ENCODE peak calls at places on chromosomes 12 and 14, in seven cellular contexts. One of them, this sample, is unnamed.

GRCh38 chr14:83483063-83483462 is 1949.4 kb upstream of the SEL1L start:
- DNase-seq in heart left ventricle: no peak
- DNase-seq in A549: no peak
- DNase-seq in ovary: no peak
- DNase-seq in K562: no peak
- DNase-seq in body of pancreas: no peak
- DNase-seq in sigmoid colon: no peak
- DNase-seq in this sample: no peak

GRCh38 chr12:24960222-24960855 is 11.4 kb upstream of the BCAT1 start:
- DNase-seq in body of pancreas: peak
- DNase-seq in sigmoid colon: no peak
- DNase-seq in heart left ventricle: no peak
- DNase-seq in ovary: no peak
- DNase-seq in K562: peak
- DNase-seq in A549: peak
- DNase-seq in this sample: no peak

GRCh38 chr12:85280984-85281946 is 1.2 kb downstream of the ALX1 start:
- DNase-seq in body of pancreas: no peak
- DNase-seq in heart left ventricle: no peak
- DNase-seq in sigmoid colon: no peak
- DNase-seq in A549: no peak
- DNase-seq in K562: no peak
- DNase-seq in ovary: no peak
- DNase-seq in this sample: no peak

GRCh38 chr12:118290130-118290529 is 82.6 kb downstream of the TAOK3 start:
- DNase-seq in sigmoid colon: no peak
- DNase-seq in body of pancreas: no peak
- DNase-seq in A549: no peak
- DNase-seq in K562: no peak
- DNase-seq in ovary: no peak
- DNase-seq in heart left ventricle: no peak
- DNase-seq in this sample: no peak

GRCh38 chr12:133026996-133027395 is 10.3 kb upstream of the ZNF84 start:
- DNase-seq in A549: no peak
- DNase-seq in body of pancreas: no peak
- DNase-seq in heart left ventricle: no peak
- DNase-seq in ovary: no peak
- DNase-seq in K562: no peak
- DNase-seq in sigmoid colon: no peak
- DNase-seq in this sample: no peak

GRCh38 chr12:52279683-52280318 is 5.4 kb downstream of the KRT86 start:
- DNase-seq in sigmoid colon: no peak
- DNase-seq in body of pancreas: no peak
- DNase-seq in K562: no peak
- DNase-seq in heart left ventricle: no peak
- DNase-seq in A549: no peak
- DNase-seq in ovary: no peak
- DNase-seq in this sample: no peak

GRCh38 chr14:99513183-99513694 is 32.0 kb downstream of the CCNK start:
- DNase-seq in ovary: no peak
- DNase-seq in body of pancreas: peak
- DNase-seq in K562: no peak
- DNase-seq in sigmoid colon: peak
- DNase-seq in heart left ventricle: no peak
- DNase-seq in A549: no peak
- DNase-seq in this sample: no peak

GRCh38 chr14:104109731-104110361 is 24.3 kb downstream of the ASPG start:
- DNase-seq in A549: no peak
- DNase-seq in sigmoid colon: no peak
- DNase-seq in ovary: peak
- DNase-seq in K562: no peak
- DNase-seq in heart left ventricle: no peak
- DNase-seq in body of pancreas: peak
- DNase-seq in this sample: no peak

GRCh38 chr12:7144414-7145120 is 14.4 kb downstream of the CLSTN3 start:
- DNase-seq in A549: peak
- DNase-seq in K562: peak
- DNase-seq in heart left ventricle: no peak
- DNase-seq in ovary: no peak
- DNase-seq in sigmoid colon: peak
- DNase-seq in body of pancreas: no peak
- DNase-seq in this sample: no peak

GRCh38 chr14:44995196-44995595 is 33.2 kb downstream of the TOGARAM1 start:
- DNase-seq in ovary: no peak
- DNase-seq in heart left ventricle: no peak
- DNase-seq in K562: no peak
- DNase-seq in body of pancreas: no peak
- DNase-seq in sigmoid colon: no peak
- DNase-seq in A549: peak
- DNase-seq in this sample: no peak

GRCh38 chr14:88572117-88572516 is 9.3 kb downstream of the ZC3H14 start:
- DNase-seq in ovary: no peak
- DNase-seq in heart left ventricle: no peak
- DNase-seq in A549: no peak
- DNase-seq in body of pancreas: no peak
- DNase-seq in K562: no peak
- DNase-seq in sigmoid colon: no peak
- DNase-seq in this sample: no peak

GRCh38 chr12:45757172-45757571 is 27.7 kb downstream of the ARID2 start:
- DNase-seq in heart left ventricle: no peak
- DNase-seq in sigmoid colon: no peak
- DNase-seq in body of pancreas: no peak
- DNase-seq in ovary: no peak
- DNase-seq in A549: no peak
- DNase-seq in K562: no peak
- DNase-seq in this sample: no peak

GRCh38 chr14:69532561-69533335 is 41.9 kb downstream of the CCDC177 start:
- DNase-seq in A549: no peak
- DNase-seq in heart left ventricle: no peak
- DNase-seq in sigmoid colon: no peak
- DNase-seq in body of pancreas: no peak
- DNase-seq in K562: no peak
- DNase-seq in ovary: no peak
- DNase-seq in this sample: peak

GRCh38 chr12:38157933-38158401 is 158.6 kb upstream of the ALG10B start:
- DNase-seq in body of pancreas: no peak
- DNase-seq in sigmoid colon: no peak
- DNase-seq in ovary: no peak
- DNase-seq in K562: no peak
- DNase-seq in A549: no peak
- DNase-seq in heart left ventricle: no peak
- DNase-seq in this sample: no peak

GRCh38 chr14:73863209-73863608 is 11.6 kb downstream of the PTGR2 start:
- DNase-seq in body of pancreas: no peak
- DNase-seq in sigmoid colon: no peak
- DNase-seq in A549: no peak
- DNase-seq in heart left ventricle: no peak
- DNase-seq in ovary: no peak
- DNase-seq in K562: no peak
- DNase-seq in this sample: no peak

GRCh38 chr12:1630827-1631591 is 2.0 kb downstream of the WNT5B start:
- DNase-seq in K562: no peak
- DNase-seq in A549: no peak
- DNase-seq in sigmoid colon: no peak
- DNase-seq in body of pancreas: no peak
- DNase-seq in ovary: peak
- DNase-seq in heart left ventricle: no peak
- DNase-seq in this sample: no peak

GRCh38 chr14:46399049-46399448 is 252.5 kb downstream of the RPL10L start:
- DNase-seq in heart left ventricle: no peak
- DNase-seq in sigmoid colon: no peak
- DNase-seq in body of pancreas: no peak
- DNase-seq in K562: no peak
- DNase-seq in A549: no peak
- DNase-seq in ovary: no peak
- DNase-seq in this sample: no peak

GRCh38 chr12:64587447-64587846 is 22.8 kb upstream of the RASSF3 start:
- DNase-seq in sigmoid colon: no peak
- DNase-seq in A549: peak
- DNase-seq in ovary: no peak
- DNase-seq in heart left ventricle: no peak
- DNase-seq in K562: no peak
- DNase-seq in body of pancreas: no peak
- DNase-seq in this sample: no peak

GRCh38 chr12:4280351-4281163 is 7.0 kb downstream of the CCND2 start:
- DNase-seq in body of pancreas: peak
- DNase-seq in K562: peak
- DNase-seq in heart left ventricle: peak
- DNase-seq in ovary: peak
- DNase-seq in A549: no peak
- DNase-seq in sigmoid colon: peak
- DNase-seq in this sample: no peak
- TF ChIP-seq POLR2A in body of pancreas: no peak
- TF ChIP-seq POLR2A in K562: no peak
- TF ChIP-seq POLR2A in heart left ventricle: no peak
- TF ChIP-seq POLR2A in ovary: no peak
- TF ChIP-seq POLR2A in A549: no peak
- TF ChIP-seq POLR2A in sigmoid colon: no peak
- TF ChIP-seq POLR2A in this sample: no peak

GRCh38 chr14:31280132-31280870 is 72.7 kb upstream of the HECTD1 start:
- DNase-seq in heart left ventricle: no peak
- DNase-seq in A549: no peak
- DNase-seq in body of pancreas: no peak
- DNase-seq in ovary: no peak
- DNase-seq in sigmoid colon: no peak
- DNase-seq in K562: no peak
- DNase-seq in this sample: no peak
- TF ChIP-seq POLR2A in heart left ventricle: no peak
- TF ChIP-seq POLR2A in A549: no peak
- TF ChIP-seq POLR2A in body of pancreas: no peak
- TF ChIP-seq POLR2A in ovary: no peak
- TF ChIP-seq POLR2A in sigmoid colon: no peak
- TF ChIP-seq POLR2A in K562: no peak
- TF ChIP-seq POLR2A in this sample: no peak

GRCh38 chr14:50759800-50760543 is 71.0 kb downstream of the NIN start:
- DNase-seq in K562: no peak
- DNase-seq in sigmoid colon: no peak
- DNase-seq in heart left ventricle: no peak
- DNase-seq in body of pancreas: no peak
- DNase-seq in A549: no peak
- DNase-seq in ovary: no peak
- DNase-seq in this sample: no peak

GRCh38 chr14:50762001-50762930 is 68.7 kb downstream of the NIN start:
- DNase-seq in ovary: no peak
- DNase-seq in body of pancreas: no peak
- DNase-seq in A549: no peak
- DNase-seq in sigmoid colon: no peak
- DNase-seq in K562: no peak
- DNase-seq in heart left ventricle: no peak
- DNase-seq in this sample: peak

GRCh38 chr14:50766338-50766886 is 64.5 kb downstream of the NIN start:
- DNase-seq in K562: no peak
- DNase-seq in A549: no peak
- DNase-seq in ovary: no peak
- DNase-seq in heart left ventricle: no peak
- DNase-seq in body of pancreas: peak
- DNase-seq in sigmoid colon: no peak
- DNase-seq in this sample: no peak

GRCh38 chr14:50763386-50764007 is 67.5 kb downstream of the NIN start:
- DNase-seq in K562: no peak
- DNase-seq in heart left ventricle: no peak
- DNase-seq in ovary: no peak
- DNase-seq in sigmoid colon: no peak
- DNase-seq in body of pancreas: peak
- DNase-seq in A549: peak
- DNase-seq in this sample: no peak

DNA sequence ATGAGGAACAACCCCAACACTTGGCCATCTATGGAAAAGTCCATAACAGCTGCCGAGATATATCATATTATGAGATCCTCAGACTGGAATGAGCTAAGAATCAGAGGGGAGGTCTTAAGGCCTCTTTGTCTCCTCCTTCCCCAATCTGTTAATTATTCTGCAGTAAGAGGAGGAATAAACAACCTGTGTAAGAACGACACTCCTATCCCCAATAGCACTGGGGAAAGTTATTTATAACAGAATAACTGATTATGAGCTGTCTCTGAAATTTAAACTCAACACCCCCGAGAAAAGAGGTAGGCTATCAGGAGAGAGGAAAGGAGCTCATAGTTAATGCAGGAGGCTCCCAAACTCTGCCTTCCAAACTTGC is 68.0 kb downstream of the NIN start:
- DNase-seq in K562: no peak
- DNase-seq in heart left ventricle: no peak
- DNase-seq in ovary: no peak
- DNase-seq in sigmoid colon: no peak
- DNase-seq in A549: no peak
- DNase-seq in body of pancreas: no peak
- DNase-seq in this sample: no peak
- TF ChIP-seq POLR2A in K562: no peak
- TF ChIP-seq POLR2A in heart left ventricle: no peak
- TF ChIP-seq POLR2A in ovary: no peak
- TF ChIP-seq POLR2A in sigmoid colon: no peak
- TF ChIP-seq POLR2A in A549: no peak
- TF ChIP-seq POLR2A in body of pancreas: no peak
- TF ChIP-seq POLR2A in this sample: no peak

DNA sequence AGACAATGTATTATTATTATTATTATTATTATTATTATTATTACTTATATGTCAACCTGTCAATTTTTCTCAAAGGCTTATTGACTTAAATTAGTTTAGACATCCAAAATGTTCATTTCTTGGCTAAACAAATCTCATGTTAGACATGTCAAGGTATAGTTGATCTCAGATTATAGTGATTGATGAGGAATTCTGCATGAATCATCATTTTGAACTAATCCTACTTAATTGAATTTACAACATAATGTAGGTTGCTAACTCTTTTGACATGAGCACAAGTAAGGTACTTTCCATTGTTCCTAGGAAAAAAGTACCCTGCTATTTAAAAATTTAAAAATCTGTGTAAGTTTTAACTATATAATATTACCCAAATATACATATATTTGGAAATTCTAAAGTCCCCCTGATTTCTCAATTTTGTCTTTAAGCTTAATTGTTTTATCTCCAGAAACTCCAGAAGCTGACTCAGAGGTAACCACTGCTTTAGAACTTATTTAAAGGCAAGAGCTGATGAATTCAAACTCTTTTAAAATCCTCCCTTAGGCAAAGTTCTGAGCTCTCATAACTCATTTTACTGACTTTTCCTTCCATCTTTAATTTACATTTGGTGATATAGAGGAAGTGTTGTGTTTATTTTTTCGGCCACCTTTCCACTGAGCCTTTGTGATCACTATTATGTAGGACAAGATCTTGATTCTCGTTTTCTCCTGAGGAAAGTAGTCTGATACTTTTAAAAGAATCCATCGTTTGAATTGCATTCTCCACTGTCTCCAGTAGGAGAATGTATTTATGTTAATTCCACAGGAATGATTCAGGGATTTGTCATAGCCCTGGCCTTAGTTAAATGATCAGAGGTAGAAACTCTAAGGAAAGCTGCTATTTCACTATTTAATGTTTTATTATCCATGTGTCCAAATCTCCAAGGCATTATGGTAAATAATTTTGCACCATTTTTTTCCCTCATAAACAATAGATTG is 1304.5 kb downstream of the AACS start:
- DNase-seq in ovary: no peak
- DNase-seq in sigmoid colon: no peak
- DNase-seq in body of pancreas: no peak
- DNase-seq in K562: no peak
- DNase-seq in heart left ventricle: no peak
- DNase-seq in A549: no peak
- DNase-seq in this sample: no peak
- TF ChIP-seq POLR2A in ovary: no peak
- TF ChIP-seq POLR2A in sigmoid colon: no peak
- TF ChIP-seq POLR2A in body of pancreas: no peak
- TF ChIP-seq POLR2A in K562: no peak
- TF ChIP-seq POLR2A in heart left ventricle: no peak
- TF ChIP-seq POLR2A in A549: no peak
- TF ChIP-seq POLR2A in this sample: no peak

This sample was measured in H54.